ENCODE peak calls at places on chromosomes 3 and 15, in eight cellular contexts. I is H7, O is small intestine, C is cardiac muscle cell, W is body of pancreas, Q is gastrocnemius medialis, Z is BJ, J is heart right ventricle. K is an unnamed sample. For H3K27me3, the result is how much of the 10 kb centered on the place peaks cover.

GRCh38 chr3:24192004-24192403 is 246.9 kb downstream of the NR1D2 start:
- DNase-seq in I (no peak), O (no peak), C (peak), W (no peak), Q (no peak), Z (no peak), J (no peak), K (no peak)

GRCh38 chr15:68411735-68412134 is 20.2 kb downstream of the ITGA11 start:
- DNase-seq in I (no peak), O (no peak), C (no peak), W (no peak), Q (no peak), Z (no peak), J (no peak), K (no peak)

GRCh38 chr3:139838269-139838957 is 96.6 kb upstream of the CLSTN2 start:
- DNase-seq in I (peak), O (peak), C (no peak), W (no peak), Q (no peak), Z (no peak), J (no peak), K (no peak)

GRCh38 chr15:76448755-76449154 is 112.2 kb downstream of the ISL2 start:
- DNase-seq in I (no peak), O (no peak), C (no peak), W (no peak), Q (no peak), Z (no peak), J (no peak), K (no peak)

GRCh38 chr15:33310481-33311311 is at the start of gene RYR3:
- DNase-seq in I (peak), O (no peak), C (peak), W (no peak), Q (peak), Z (no peak), J (peak), K (peak)

GRCh38 chr15:36936652-36937051 is 163.7 kb downstream of the MEIS2 start:
- DNase-seq in I (no peak), O (no peak), C (no peak), W (no peak), Q (no peak), Z (peak), J (no peak), K (no peak)

GRCh38 chr3:183653209-183654064 is 18.0 kb downstream of the KLHL24 start:
- DNase-seq in I (no peak), O (no peak), C (no peak), W (no peak), Q (no peak), Z (no peak), J (no peak), K (no peak)

GRCh38 chr3:57434041-57434440 is 110.1 kb downstream of the DNAH12 start:
- DNase-seq in I (peak), O (peak), C (peak), W (peak), Q (no peak), Z (no peak), J (no peak), K (no peak)

GRCh38 chr3:16378920-16379319 is 113.9 kb downstream of the OXNAD1 start:
- DNase-seq in I (no peak), O (no peak), C (no peak), W (no peak), Q (no peak), Z (peak), J (no peak), K (no peak)

GRCh38 chr3:45322616-45323015 is 65.8 kb upstream of the LARS2 start:
- DNase-seq in I (no peak), O (no peak), C (no peak), W (no peak), Q (no peak), Z (no peak), J (no peak), K (no peak)
- H3K27me3 ChIP-seq in I (under half), O (under half), C (under half), W (under half), Q (under half), Z (under half), J (under half), K (under half)

GRCh38 chr3:97764186-97765055 is at the start of gene ARL6:
- DNase-seq in I (peak), O (peak), C (peak), W (peak), Q (peak), Z (peak), J (peak), K (peak)

GRCh38 chr3:97763586-97764148 is 891 bp upstream of the ARL6 start:
- DNase-seq in I (peak), O (no peak), C (no peak), W (no peak), Q (no peak), Z (no peak), J (no peak), K (no peak)
- H3K27me3 ChIP-seq in I (under half), O (under half), C (under half), W (under half), Q (under half), Z (under half), J (under half), K (under half)

GRCh38 chr15:39403674-39404117 is 177.2 kb upstream of the THBS1 start:
- DNase-seq in I (no peak), O (no peak), C (peak), W (no peak), Q (no peak), Z (no peak), J (no peak), K (no peak)
- H3K27me3 ChIP-seq in I (under half), O (under half), C (under half), W (under half), Q (under half), Z (under half), J (under half), K (under half)

DNA sequence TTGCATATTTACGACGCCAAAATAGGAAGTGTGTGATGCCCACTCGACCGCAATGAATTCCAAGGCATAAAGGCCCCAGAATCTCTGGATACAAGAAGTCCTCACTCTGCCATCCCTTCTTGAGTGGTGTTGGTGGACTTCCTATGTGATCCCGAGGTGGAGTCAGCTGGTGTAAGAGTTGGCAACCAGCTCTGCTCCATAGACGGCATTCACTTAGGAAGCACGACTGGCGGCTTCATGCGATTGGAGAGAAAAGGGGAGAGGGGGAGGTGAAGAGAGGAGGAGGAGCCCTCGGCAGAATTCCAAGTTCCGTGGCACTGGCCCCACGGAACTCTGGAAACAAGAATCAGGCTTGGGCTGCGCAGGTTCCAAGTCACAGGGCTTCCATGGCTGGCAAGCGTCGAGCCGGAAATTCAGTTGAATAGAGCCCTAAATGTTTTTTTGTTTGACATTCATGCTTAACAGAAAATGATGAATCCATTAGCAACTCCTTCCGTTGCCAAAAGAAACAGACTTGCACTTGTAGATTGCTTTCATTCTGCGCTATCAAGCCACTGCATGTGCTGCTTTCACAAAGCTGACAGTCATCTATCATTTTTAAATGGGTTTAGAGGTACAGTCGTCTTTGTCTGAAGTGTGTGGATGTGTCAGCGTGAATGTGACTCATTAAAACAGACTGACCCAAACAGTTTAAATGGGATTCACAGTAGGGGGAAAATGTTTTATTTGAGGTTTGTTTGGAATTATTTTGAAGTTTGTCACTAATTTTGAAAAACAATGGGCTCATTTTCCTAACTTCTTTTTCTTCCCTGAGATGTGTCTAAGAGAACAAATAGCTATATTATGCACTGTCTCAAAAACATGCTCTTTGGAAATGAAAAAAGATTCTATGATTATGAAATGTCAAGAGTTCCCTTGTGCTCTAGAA is 428.3 kb upstream of the ATP11B start:
- DNase-seq in I (no peak), O (no peak), C (no peak), W (no peak), Q (no peak), Z (no peak), J (no peak), K (no peak)
- H3K27me3 ChIP-seq in I (under half), O (under half), C (under half), W (under half), Q (under half), Z (under half), J (under half), K (under half)

GRCh38 chr3:127367593-127367992 is 79.7 kb upstream of the PRR20G start:
- DNase-seq in I (no peak), O (no peak), C (no peak), W (no peak), Q (no peak), Z (no peak), J (no peak), K (no peak)
- H3K27me3 ChIP-seq in I (under half), O (under half), C (half or more), W (under half), Q (under half), Z (under half), J (half or more), K (under half)

GRCh38 chr3:158104346-158105020 is 1.7 kb downstream of the SHOX2 start:
- DNase-seq in I (no peak), O (no peak), C (no peak), W (no peak), Q (no peak), Z (no peak), J (no peak), K (no peak)
- H3K27me3 ChIP-seq in I (half or more), O (under half), C (half or more), W (half or more), Q (half or more), Z (under half), J (half or more), K (under half)

GRCh38 chr3:147378186-147378503 is 28.2 kb downstream of the ZIC4 start:
- DNase-seq in I (no peak), O (no peak), C (no peak), W (no peak), Q (no peak), Z (no peak), J (no peak), K (no peak)
- H3K27me3 ChIP-seq in I (half or more), O (under half), C (half or more), W (under half), Q (half or more), Z (under half), J (half or more), K (under half)

K was measured in aorta.